ENCODE peak calls at places on chromosomes 1 and 21, in five cellular contexts. G is tibial artery, X is cardiac fibroblast, V is GM04504, A is naive B cell. H is an unnamed sample.

GRCh38 chr1:212323065-212323464 is 37.9 kb downstream of the PPP2R5A start:
- DNase-seq in V (no peak), G (no peak), X (no peak), A (no peak), H (no peak)

GRCh38 chr1:203142684-203143408 is 15.3 kb downstream of the ADORA1 start:
- DNase-seq in X (no peak), A (no peak), G (no peak), V (no peak), H (no peak)

GRCh38 chr21:35829014-35829525 is 231.3 kb downstream of the SETD4 start:
- DNase-seq in G (no peak), V (no peak), A (no peak), X (no peak), H (no peak)

GRCh38 chr1:86471296-86471695 is 2.6 kb downstream of the CLCA1 start:
- DNase-seq in X (peak; percentile 61), G (no peak), A (no peak), V (no peak), H (no peak)

GRCh38 chr1:117007719-117008013 is 6.1 kb downstream of the CD101 start:
- DNase-seq in G (no peak), X (peak; percentile 25), A (no peak), V (no peak), H (no peak)

GRCh38 chr1:89953072-89953626 is 41.8 kb upstream of the ZNF326 start:
- DNase-seq in V (peak; percentile 90), X (peak; percentile 91), A (peak; percentile 0), G (no peak), H (peak; percentile 81)

GRCh38 chr1:91814448-91814847 is 71.5 kb downstream of the TGFBR3 start:
- DNase-seq in A (no peak), V (no peak), G (no peak), X (no peak), H (no peak)

GRCh38 chr1:15501208-15502032 is 22.6 kb downstream of the CASP9 start:
- DNase-seq in V (no peak), A (no peak), X (peak; percentile 69), G (no peak), H (peak; percentile 24)

GRCh38 chr1:159790237-159790917 is 9.6 kb downstream of the DUSP23 start:
- DNase-seq in A (peak; percentile 9), V (no peak), X (peak; percentile 49), G (no peak), H (no peak)

GRCh38 chr1:193706763-193707162 is 520.4 kb upstream of the B3GALT2 start:
- DNase-seq in X (no peak), V (no peak), G (no peak), A (no peak), H (no peak)

GRCh38 chr1:235852887-235853286 is 13.8 kb downstream of the LYST start:
- DNase-seq in G (no peak), A (no peak), X (peak; percentile 4), V (no peak), H (no peak)

GRCh38 chr1:244576259-244576892 is 76.5 kb upstream of the DESI2 start:
- DNase-seq in G (no peak), X (peak; percentile 7), V (no peak), A (no peak), H (no peak)

GRCh38 chr1:55378582-55378981 is 163.4 kb upstream of the USP24 start:
- DNase-seq in G (peak; percentile 78), V (no peak), A (no peak), X (peak; percentile 62), H (no peak)

GRCh38 chr1:31881698-31882000 is 56.5 kb downstream of the PTP4A2 start:
- DNase-seq in G (no peak), X (no peak), V (no peak), A (no peak), H (no peak)

GRCh38 chr21:27772816-27773215 is 805.9 kb upstream of the ADAMTS5 start:
- DNase-seq in G (no peak), A (no peak), V (peak; percentile 45), X (no peak), H (no peak)

GRCh38 chr1:208054485-208054884 is 143.6 kb upstream of the CD34 start:
- DNase-seq in G (no peak), V (no peak), X (peak; percentile 27), A (no peak), H (no peak)

GRCh38 chr1:8014381-8014988 is 11.6 kb downstream of the ERRFI1 start:
- DNase-seq in V (no peak), X (no peak), A (no peak), G (no peak), H (no peak)

GRCh38 chr21:45405271-45405818 is 380 bp downstream of the COL18A1 start:
- DNase-seq in X (peak; percentile 22), V (no peak), A (no peak), G (peak; percentile 79), H (no peak)

GRCh38 chr1:202376247-202376646 is 27.7 kb downstream of the PPP1R12B start:
- DNase-seq in X (peak; percentile 60), G (no peak), A (no peak), V (peak; percentile 6), H (no peak)

GRCh38 chr1:227780101-227781044 is 35.1 kb upstream of the PRSS38 start:
- DNase-seq in A (no peak), G (peak; percentile 58), X (no peak), V (no peak), H (no peak)

GRCh38 chr1:63636192-63637105 is 43.2 kb downstream of the PGM1 start:
- DNase-seq in V (no peak), A (no peak), G (no peak), X (no peak), H (no peak)

GRCh38 chr1:15684468-15685283 is 556 bp downstream of the PLEKHM2 start:
- DNase-seq in G (peak; percentile 76), A (peak; percentile 49), X (no peak), V (no peak), H (no peak)

GRCh38 chr1:241841661-241842060 is 6.3 kb upstream of the EXO1 start:
- DNase-seq in G (no peak), X (no peak), A (no peak), V (no peak), H (no peak)

GRCh38 chr21:45552696-45553391 is 10.6 kb upstream of the SLC19A1 start:
- DNase-seq in V (no peak), X (no peak), A (no peak), G (peak; percentile 66), H (no peak)

GRCh38 chr1:212710566-212710965 is 10.9 kb upstream of the BATF3 start:
- DNase-seq in V (no peak), A (no peak), G (no peak), X (no peak), H (no peak)

GRCh38 chr1:19260211-19261138 is 8.9 kb downstream of the MRTO4 start:
- DNase-seq in A (no peak), X (peak; percentile 85), V (peak; percentile 89), G (no peak), H (peak; percentile 96)

GRCh38 chr1:175191654-175192053 is 922 bp downstream of the KIAA0040 start:
- DNase-seq in V (no peak), X (peak; percentile 4), A (peak; percentile 41), G (no peak), H (no peak)